ENCODE peak calls at places on chromosomes 3 and 15, in nine cellular contexts. S is left ventricle myocardium inferior; G is GM23338; K is midbrain; V is psoas muscle; F is EH; R is renal cortical epithelial cell; P is lower lobe of right lung; H is activated CD8-positive, alpha-beta memory T cell treated with anti-CD3 and anti-CD28 coated beads for 24 hours. E is an unnamed sample.

GRCh38 chr3:172846103-172846561 is 95.6 kb downstream of the ECT2 start:
- DNase-seq in F (no peak), G (no peak), P (no peak), K (no peak), S (no peak), R (no peak), H (no peak), V (no peak), E (no peak)

GRCh38 chr15:31440754-31441298 is 114.2 kb downstream of the KLF13 start:
- DNase-seq in K (peak), G (peak), S (peak), F (peak), V (peak), P (peak), R (no peak), H (peak), E (peak)

GRCh38 chr3:133821767-133822638 is 16.4 kb downstream of the SRPRB start:
- DNase-seq in V (peak), S (peak), H (peak), G (peak), R (peak), K (peak), F (peak), P (no peak), E (peak)

GRCh38 chr3:43004282-43004681 is 25.2 kb downstream of the GASK1A start:
- DNase-seq in H (no peak), F (peak), R (peak), S (no peak), P (no peak), V (no peak), G (no peak), K (no peak), E (no peak)

GRCh38 chr15:55279746-55280351 is 9.8 kb downstream of the RAB27A start:
- DNase-seq in F (peak), K (no peak), S (no peak), P (no peak), H (no peak), R (peak), G (no peak), V (no peak), E (peak)

GRCh38 chr3:182829761-182830405 is 36.6 kb downstream of the ATP11B start:
- DNase-seq in V (no peak), F (no peak), P (no peak), K (no peak), S (no peak), H (no peak), G (no peak), R (no peak), E (no peak)

GRCh38 chr15:73323956-73324355 is 44.8 kb downstream of the HCN4 start:
- DNase-seq in R (no peak), H (no peak), S (no peak), P (no peak), V (no peak), G (no peak), K (no peak), F (no peak), E (no peak)

GRCh38 chr3:152270145-152270870 is 1.6 kb downstream of the MBNL1 start:
- DNase-seq in P (no peak), V (peak), R (peak), S (no peak), K (no peak), H (peak), G (no peak), F (peak), E (no peak)

GRCh38 chr3:150074697-150075416 is 104.2 kb upstream of the PFN2 start:
- DNase-seq in G (no peak), P (no peak), H (no peak), S (no peak), R (no peak), F (no peak), V (no peak), K (no peak), E (no peak)

GRCh38 chr3:56911363-56911762 is 109.6 kb upstream of the ARHGEF3 start:
- DNase-seq in K (no peak), V (no peak), R (no peak), P (no peak), F (no peak), G (no peak), S (no peak), H (no peak), E (no peak)

GRCh38 chr3:79361748-79362378 is 405.9 kb downstream of the ROBO1 start:
- DNase-seq in P (no peak), H (no peak), R (peak), K (peak), G (peak), V (no peak), F (peak), S (no peak), E (peak)

GRCh38 chr3:101635954-101636798 is 40.8 kb downstream of the ZBTB11 start:
- DNase-seq in G (peak), R (peak), F (peak), V (peak), H (peak), P (peak), K (peak), S (peak), E (peak)

GRCh38 chr3:62622553-62623174 is 249.3 kb upstream of the FEZF2 start:
- DNase-seq in S (no peak), H (no peak), G (peak), P (no peak), R (peak), F (peak), V (no peak), K (peak), E (peak)

GRCh38 chr3:111735271-111735758 is 123.8 kb upstream of the PHLDB2 start:
- DNase-seq in V (no peak), G (no peak), R (peak), K (no peak), S (no peak), F (peak), P (no peak), H (no peak), E (peak)

GRCh38 chr3:122727766-122728165 is 47.1 kb downstream of the PARP14 start:
- DNase-seq in S (no peak), R (no peak), V (no peak), P (no peak), H (no peak), K (no peak), G (no peak), F (no peak), E (no peak)

GRCh38 chr3:64351713-64352595 is 126.7 kb upstream of the PRICKLE2 start:
- DNase-seq in F (peak), G (no peak), R (peak), P (peak), H (no peak), S (no peak), K (no peak), V (no peak), E (no peak)

GRCh38 chr3:6743067-6743720 is 117.7 kb upstream of the GRM7 start:
- DNase-seq in G (no peak), F (no peak), S (no peak), V (no peak), P (no peak), R (no peak), K (no peak), H (no peak), E (no peak)

GRCh38 chr3:78845605-78846004 is 922.2 kb downstream of the ROBO1 start:
- DNase-seq in H (no peak), F (no peak), G (no peak), V (no peak), K (no peak), R (no peak), S (no peak), P (no peak), E (no peak)

GRCh38 chr3:126770096-126770495 is 66.1 kb downstream of the CHCHD6 start:
- DNase-seq in P (no peak), G (no peak), H (no peak), K (no peak), R (no peak), V (no peak), F (no peak), S (no peak), E (no peak)

GRCh38 chr3:58072046-58072445 is 63.8 kb downstream of the FLNB start:
- DNase-seq in F (peak), V (no peak), H (no peak), S (no peak), P (no peak), G (no peak), R (peak), K (no peak), E (no peak)

GRCh38 chr3:168511428-168512014 is 415.8 kb upstream of the GOLIM4 start:
- DNase-seq in H (no peak), R (peak), S (no peak), K (peak), P (no peak), V (no peak), F (peak), G (peak), E (peak)

E was measured in mesendoderm.